ENCODE peak calls at places on chromosome 17, in six cellular contexts. Q, X, C, A, N and K are unnamed samples.

GRCh38 chr17:11363575-11363974 is 122.6 kb downstream of the SHISA6 start:
- DNase-seq in X (no peak), N (no peak), Q (no peak), C (no peak), A (no peak), K (no peak)

GRCh38 chr17:13735444-13735843 is 133.7 kb upstream of the HS3ST3A1 start:
- DNase-seq in Q (no peak), X (no peak), C (no peak), A (no peak), N (peak), K (no peak)

GRCh38 chr17:6525111-6525510 is 31.2 kb downstream of the PITPNM3 start:
- DNase-seq in N (no peak), C (no peak), Q (no peak), A (no peak), X (no peak), K (no peak)

GRCh38 chr17:72618018-72618509 is 474.4 kb downstream of the SLC39A11 start:
- DNase-seq in N (peak), C (peak), Q (no peak), A (peak), X (peak), K (no peak)

GRCh38 chr17:75826561-75827290 is 17.5 kb downstream of the UNC13D start:
- DNase-seq in A (no peak), X (peak), N (no peak), C (no peak), Q (no peak), K (no peak)

GRCh38 chr17:12257176-12257575 is 236.5 kb downstream of the MAP2K4 start:
- DNase-seq in N (no peak), A (no peak), C (no peak), Q (no peak), X (no peak), K (no peak)

GRCh38 chr17:39923836-39924690 is 3.3 kb downstream of the ORMDL3 start:
- DNase-seq in Q (no peak), A (no peak), C (no peak), N (no peak), X (no peak), K (no peak)

GRCh38 chr17:67488161-67488560 is 111.1 kb downstream of the PITPNC1 start:
- DNase-seq in N (no peak), Q (no peak), X (no peak), A (no peak), C (no peak), K (no peak)

GRCh38 chr17:56756536-56756935 is 77.2 kb downstream of the C17orf67 start:
- DNase-seq in A (no peak), N (peak), X (no peak), C (no peak), Q (peak), K (peak)

GRCh38 chr17:35252646-35253045 is 9.8 kb downstream of the SLFN5 start:
- DNase-seq in C (no peak), X (no peak), Q (no peak), N (no peak), A (no peak), K (no peak)

GRCh38 chr17:48187867-48188608 is 80.5 kb downstream of the SNX11 start:
- DNase-seq in X (no peak), N (no peak), C (no peak), Q (no peak), A (no peak), K (no peak)

GRCh38 chr17:74429604-74430384 is 2.1 kb upstream of the GPRC5C start:
- DNase-seq in N (no peak), C (no peak), X (peak), A (peak), Q (no peak), K (no peak)

GRCh38 chr17:66540131-66540781 is 237.8 kb downstream of the PRKCA start:
- DNase-seq in N (no peak), A (no peak), C (no peak), Q (no peak), X (peak), K (peak)

GRCh38 chr17:69336996-69337395 is 10.1 kb upstream of the ABCA5 start:
- DNase-seq in A (no peak), X (no peak), N (no peak), C (no peak), Q (no peak), K (no peak)

GRCh38 chr17:74360993-74361612 is 565 bp downstream of the BTBD17 start:
- DNase-seq in A (no peak), C (no peak), N (no peak), Q (no peak), X (no peak), K (no peak)

GRCh38 chr17:60333628-60334031 is 58.3 kb downstream of the USP32 start:
- DNase-seq in X (no peak), C (no peak), Q (no peak), N (no peak), A (no peak), K (no peak)

GRCh38 chr17:14004927-14005630 is 64.2 kb upstream of the COX10 start:
- DNase-seq in Q (no peak), N (no peak), X (no peak), A (no peak), C (no peak), K (no peak)

GRCh38 chr17:49659983-49660382 is 17.9 kb downstream of the SPOP start:
- DNase-seq in A (no peak), N (no peak), X (no peak), Q (no peak), C (no peak), K (no peak)

GRCh38 chr17:43449470-43450202 is 34.1 kb upstream of the DHX8 start:
- DNase-seq in C (no peak), X (no peak), A (no peak), Q (no peak), N (peak), K (no peak)

GRCh38 chr17:20010099-20010863 is 1.1 kb downstream of the SPECC1 start:
- DNase-seq in Q (peak), N (peak), A (peak), C (no peak), X (no peak), K (peak)

GRCh38 chr17:42673266-42673884 is 3.4 kb downstream of the PLEKHH3 start:
- DNase-seq in A (no peak), Q (no peak), N (no peak), C (no peak), X (peak), K (no peak)

GRCh38 chr17:73444021-73444420 is 132.2 kb upstream of the CDC42EP4 start:
- DNase-seq in A (no peak), N (no peak), X (no peak), C (no peak), Q (no peak), K (no peak)

GRCh38 chr17:21213491-21214014 is 408 bp downstream of the TMEM11 start:
- DNase-seq in C (no peak), X (peak), N (no peak), A (peak), Q (no peak), K (no peak)

GRCh38 chr17:57875109-57876022 is 25.5 kb upstream of the MRPS23 start:
- DNase-seq in N (peak), Q (peak), A (peak), C (no peak), X (peak), K (peak)

GRCh38 chr17:18261146-18261515 is 669 bp downstream of the MIEF2 start:
- DNase-seq in A (peak), Q (no peak), X (peak), C (no peak), N (peak), K (no peak)

GRCh38 chr17:80279895-80280294 is 19.2 kb downstream of the RNF213 start:
- DNase-seq in Q (peak), N (no peak), A (no peak), X (peak), C (no peak), K (peak)

GRCh38 chr17:49925916-49926315 is 43.1 kb upstream of the DLX4 start:
- DNase-seq in C (no peak), A (no peak), X (no peak), Q (no peak), N (no peak), K (no peak)

GRCh38 chr17:1920948-1921351 is 91.1 kb downstream of the RPA1 start:
- DNase-seq in C (no peak), A (no peak), N (no peak), Q (no peak), X (no peak), K (no peak)

GRCh38 chr17:31699281-31699680 is 159.8 kb downstream of the COPRS start:
- DNase-seq in A (peak), Q (no peak), C (no peak), X (no peak), N (no peak), K (no peak)

GRCh38 chr17:74011963-74012362 is 191.5 kb upstream of the RPL38 start:
- DNase-seq in C (no peak), A (no peak), X (no peak), N (no peak), Q (no peak), K (no peak)

GRCh38 chr17:31745964-31746650 is 112.9 kb downstream of the COPRS start:
- DNase-seq in A (no peak), C (no peak), X (no peak), N (no peak), Q (no peak), K (no peak)

GRCh38 chr17:50365165-50365564 is 7.8 kb downstream of the MRPL27 start:
- DNase-seq in C (no peak), Q (no peak), X (no peak), N (no peak), A (no peak), K (no peak)

GRCh38 chr17:15121426-15121825 is 143.7 kb downstream of the PMP22 start:
- DNase-seq in Q (peak), N (no peak), X (no peak), C (no peak), A (no peak), K (peak)

GRCh38 chr17:46984341-46984740 is 5.3 kb upstream of the RPRML start:
- DNase-seq in A (peak), X (peak), N (no peak), Q (no peak), C (no peak), K (no peak)

GRCh38 chr17:1907216-1907631 is 77.4 kb downstream of the RPA1 start:
- DNase-seq in Q (no peak), A (no peak), N (no peak), X (no peak), C (no peak), K (no peak)

GRCh38 chr17:61700252-61700651 is 109.2 kb upstream of the NACA2 start:
- DNase-seq in X (no peak), N (no peak), Q (no peak), C (no peak), A (no peak), K (no peak)

GRCh38 chr17:39665642-39666221 is 583 bp downstream of the TCAP start:
- DNase-seq in Q (no peak), A (no peak), N (peak), X (peak), C (no peak), K (no peak)

GRCh38 chr17:29283496-29283895 is 10.5 kb downstream of the NUFIP2 start:
- DNase-seq in N (no peak), C (no peak), Q (no peak), X (no peak), A (no peak), K (no peak)

GRCh38 chr17:34291721-34292348 is 6.3 kb downstream of the CCL11 start:
- DNase-seq in A (no peak), N (peak), X (no peak), Q (no peak), C (no peak), K (no peak)

GRCh38 chr17:38559025-38559879 is 46.5 kb downstream of the SRCIN1 start:
- DNase-seq in Q (no peak), N (peak), A (peak), X (peak), C (peak), K (no peak)
- H3K4me3 ChIP-seq in Q (no peak), N (peak), A (peak), X (peak), C (peak), K (peak)

GRCh38 chr17:200604-200985 is 19.1 kb upstream of the DOC2B start:
- DNase-seq in A (no peak), C (no peak), X (no peak), Q (no peak), N (no peak), K (no peak)
- TF ChIP-seq CTCF in A (no peak), C (no peak), X (no peak), Q (no peak), N (no peak), K (no peak)

GRCh38 chr17:27545562-27546229 is 85.3 kb upstream of the LGALS9 start:
- DNase-seq in Q (no peak), C (no peak), A (no peak), N (no peak), X (no peak), K (no peak)

GRCh38 chr17:27542841-27543463 is 86.7 kb downstream of the KSR1 start:
- DNase-seq in A (peak), Q (no peak), X (no peak), C (no peak), N (no peak), K (no peak)

GRCh38 chr17:27543958-27544349 is 87.0 kb upstream of the LGALS9 start:
- DNase-seq in C (no peak), Q (no peak), N (no peak), X (no peak), A (no peak), K (no peak)

GRCh38 chr17:27543464-27543856 is 87.2 kb downstream of the KSR1 start:
- DNase-seq in N (no peak), C (no peak), Q (no peak), A (no peak), X (no peak), K (no peak)

DNA sequence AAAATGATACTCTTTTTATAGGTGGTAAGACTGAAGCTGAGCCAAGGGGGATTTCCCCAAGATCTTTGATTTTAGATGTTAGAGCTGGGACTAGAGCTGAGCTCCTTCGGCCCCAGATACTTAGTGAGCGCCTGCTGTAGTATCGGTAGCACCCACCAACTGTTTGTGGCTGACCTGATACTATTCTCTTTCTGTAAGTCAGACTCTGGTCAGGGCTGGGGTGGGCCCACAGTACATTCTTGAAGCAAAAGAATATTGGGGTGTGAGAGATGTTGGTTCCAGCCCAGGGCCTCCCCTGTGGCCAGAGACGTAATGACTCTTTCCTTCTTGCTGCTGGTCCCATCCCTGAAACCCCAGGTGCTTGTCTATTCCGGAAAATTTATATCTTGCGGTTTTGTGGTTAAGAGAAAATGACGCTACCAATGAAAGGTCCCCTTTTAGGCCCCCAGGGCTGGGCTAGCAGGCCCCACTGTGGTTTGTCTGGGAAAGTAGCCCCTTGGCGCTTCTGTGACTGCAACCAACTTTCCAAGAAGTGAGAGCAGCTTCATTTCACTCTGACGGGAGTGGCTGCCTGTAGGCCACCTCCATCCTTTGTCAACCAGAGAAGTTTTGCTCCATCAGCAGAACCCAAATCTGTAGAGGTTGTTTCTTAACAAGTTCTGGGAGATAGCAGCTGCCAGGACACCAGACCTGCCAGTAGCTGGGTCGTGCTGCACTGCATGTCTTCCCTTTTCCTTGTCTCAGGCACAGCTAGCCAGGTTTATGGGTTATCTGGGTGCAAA is 86.4 kb upstream of the LGALS9 start:
- DNase-seq in Q (no peak), X (no peak), A (no peak), C (no peak), N (no peak), K (no peak)
- H3K4me3 ChIP-seq in Q (no peak), X (no peak), A (no peak), C (no peak), N (no peak), K (no peak)

DNA sequence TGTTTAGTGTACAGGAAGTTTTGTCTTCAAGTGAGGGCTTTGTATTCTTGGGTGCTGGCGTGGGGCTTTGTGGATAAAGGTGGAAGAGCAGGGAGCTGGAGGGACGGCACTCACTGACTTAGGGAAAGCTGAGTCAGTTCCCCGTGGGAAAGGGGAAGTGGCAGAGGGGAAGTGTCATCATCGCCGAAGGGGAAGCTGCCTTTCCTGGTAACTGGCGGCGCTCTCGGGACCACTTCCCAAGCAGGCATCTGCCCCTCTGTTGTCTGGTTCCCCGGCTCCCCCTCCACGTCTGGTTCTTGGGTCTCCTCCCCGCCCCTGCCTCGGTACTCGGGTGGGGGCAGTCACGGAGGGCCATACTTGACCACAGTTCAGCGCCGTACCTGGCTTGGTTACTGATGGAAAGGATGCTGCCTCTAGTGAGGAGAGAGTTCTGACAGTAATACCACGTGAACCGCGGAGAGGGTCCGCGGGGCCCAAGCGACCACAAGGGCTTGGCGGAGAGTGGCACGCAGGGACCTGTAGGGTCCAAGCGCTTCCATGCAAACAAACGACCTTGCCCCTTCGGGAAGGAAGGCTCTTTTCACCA is 9.0 kb downstream of the KDM6B start:
- DNase-seq in X (peak), N (peak), C (no peak), Q (no peak), A (peak), K (no peak)
- TF ChIP-seq CTCF in X (no peak), N (no peak), C (no peak), Q (no peak), A (no peak), K (no peak)

GRCh38 chr17:78716814-78717393 is 65.2 kb downstream of the CYTH1 start:
- DNase-seq in Q (no peak), X (peak), C (peak), A (peak), N (peak), K (no peak)
- H3K4me3 ChIP-seq in Q (peak), X (peak), C (peak), A (peak), N (peak), K (peak)

GRCh38 chr17:78174870-78175642 is 6.7 kb downstream of the SYNGR2 start:
- DNase-seq in Q (no peak), N (no peak), A (peak), C (no peak), X (no peak), K (no peak)
- TF ChIP-seq CTCF in Q (no peak), N (peak), A (no peak), C (no peak), X (peak), K (peak)